ENCODE peak calls at places on chromosome 4, in five cellular contexts. W is GM12892; T is stimulated activated CD8-positive, alpha-beta memory T cell treated with anti-CD3 and anti-CD28 coated beads, Interleukin-4, amount 100 ng/mL, for 1 hour; B is fibroblast of lung; J is posterior vena cava. L is an unnamed sample.

GRCh38 chr4:148834804-148835598 is 392.8 kb upstream of the NR3C2 start:
- DNase-seq in W (no peak), T (no peak), B (peak; percentile 51), J (no peak), L (no peak)

GRCh38 chr4:54913751-54914526 is 211.5 kb downstream of the KDR start:
- DNase-seq in W (no peak), T (no peak), B (no peak), J (no peak), L (no peak)

GRCh38 chr4:36227913-36228312 is 16.4 kb downstream of the ARAP2 start:
- DNase-seq in W (no peak), T (no peak), B (no peak), J (no peak), L (no peak)

GRCh38 chr4:152972821-152973613 is 36.9 kb downstream of the FHDC1 start:
- DNase-seq in W (no peak), T (no peak), B (peak; percentile 79), J (peak; percentile 86), L (no peak)

GRCh38 chr4:38560763-38561558 is 103.0 kb upstream of the KLF3 start:
- DNase-seq in W (peak; percentile 22), T (no peak), B (no peak), J (no peak), L (no peak)

GRCh38 chr4:165631912-165632311 is 241.1 kb upstream of the TLL1 start:
- DNase-seq in W (no peak), T (no peak), B (no peak), J (no peak), L (no peak)

GRCh38 chr4:3371038-3371437 is 70.7 kb upstream of the HGFAC start:
- DNase-seq in W (no peak), T (no peak), B (no peak), J (no peak), L (no peak)

GRCh38 chr4:142091691-142092182 is 455.4 kb downstream of the IL15 start:
- DNase-seq in W (no peak), T (no peak), B (peak; percentile 98), J (peak; percentile 58), L (no peak)

GRCh38 chr4:179596621-179597020 is 2154.4 kb upstream of the AGA start:
- DNase-seq in W (no peak), T (no peak), B (peak; percentile 29), J (no peak), L (no peak)

GRCh38 chr4:6348408-6348807 is 78.8 kb downstream of the WFS1 start:
- DNase-seq in W (no peak), T (no peak), B (no peak), J (peak; percentile 65), L (no peak)

GRCh38 chr4:4424499-4425115 is 37.7 kb downstream of the NSG1 start:
- DNase-seq in W (no peak), T (no peak), B (no peak), J (peak; percentile 64), L (peak; percentile 43)

GRCh38 chr4:185831125-185831815 is 19.3 kb upstream of the SORBS2 start:
- DNase-seq in W (no peak), T (no peak), B (no peak), J (no peak), L (no peak)

GRCh38 chr4:22906046-22906445 is 213.3 kb downstream of the GBA3 start:
- DNase-seq in W (no peak), T (no peak), B (no peak), J (no peak), L (no peak)

GRCh38 chr4:155667538-155668511 is 1.2 kb downstream of the GUCY1A1 start:
- DNase-seq in W (peak; percentile 5), T (no peak), B (peak; percentile 42), J (peak; percentile 85), L (no peak)

GRCh38 chr4:100721077-100721476 is 203.3 kb upstream of the EMCN start:
- DNase-seq in W (no peak), T (no peak), B (no peak), J (no peak), L (no peak)

GRCh38 chr4:7206856-7207567 is 14.7 kb downstream of the SORCS2 start:
- DNase-seq in W (no peak), T (no peak), B (peak; percentile 76), J (peak; percentile 96), L (no peak)

GRCh38 chr4:123587983-123588494 is 191.4 kb downstream of the SPRY1 start:
- DNase-seq in W (no peak), T (no peak), B (peak; percentile 93), J (no peak), L (no peak)

GRCh38 chr4:172819353-172819752 is 349.3 kb upstream of the GALNT7 start:
- DNase-seq in W (no peak), T (no peak), B (no peak), J (no peak), L (no peak)

GRCh38 chr4:89111833-89112563 is 665 bp downstream of the TIGD2 start:
- DNase-seq in W (no peak), T (no peak), B (peak; percentile 97), J (no peak), L (no peak)

GRCh38 chr4:4874254-4874653 is 14.8 kb downstream of the MSX1 start:
- DNase-seq in W (no peak), T (no peak), B (no peak), J (peak; percentile 68), L (no peak)

GRCh38 chr4:98260047-98260578 is 1.1 kb upstream of the RAP1GDS1 start:
- DNase-seq in W (peak; percentile 15), T (no peak), B (no peak), J (no peak), L (peak; percentile 90)

GRCh38 chr4:110636231-110636676 is 13.4 kb upstream of the PITX2 start:
- DNase-seq in W (no peak), T (no peak), B (no peak), J (no peak), L (no peak)

GRCh38 chr4:57187241-57187640 is 77.1 kb upstream of the IGFBP7 start:
- DNase-seq in W (no peak), T (no peak), B (no peak), J (no peak), L (no peak)

GRCh38 chr4:184825394-184826314 is at the start of gene ACSL1:
- DNase-seq in W (peak; percentile 85), T (peak; percentile 56), B (peak; percentile 66), J (peak; percentile 96), L (peak; percentile 96)

GRCh38 chr4:183790661-183791060 is 114.4 kb upstream of the STOX2 start:
- DNase-seq in W (no peak), T (no peak), B (no peak), J (no peak), L (no peak)

GRCh38 chr4:110619001-110619350 is 3.9 kb downstream of the PITX2 start:
- DNase-seq in W (no peak), T (no peak), B (no peak), J (no peak), L (no peak)